ENCODE peak calls at places on chromosomes 13 and 19, in eight cellular contexts. B is tibial artery; H is esophagus muscularis mucosa; O is CD4-positive, CD25-positive, alpha-beta regulatory T cell; S is transverse colon; X is left ventricle myocardium inferior; A is lung; T is PC-3. W is an unnamed sample. For H3K36me3 and H3K4me1, the result is how much of the 10 kb centered on the place peaks cover.

GRCh38 chr19:10291554-10292205 is 1.9 kb downstream of the ICAM5 start:
- DNase-seq in O (no peak), X (no peak), S (no peak), H (no peak), B (no peak), A (no peak), T (no peak), W (no peak)

GRCh38 chr19:16569609-16570320 is 2.5 kb downstream of the SLC35E1 start:
- DNase-seq in A (peak), O (no peak), X (no peak), S (no peak), H (no peak), B (no peak), T (peak), W (no peak)

GRCh38 chr19:33794578-33795369 is 1.9 kb upstream of the KCTD15 start:
- DNase-seq in A (no peak), O (no peak), T (no peak), B (no peak), S (no peak), H (no peak), X (peak), W (peak)

GRCh38 chr19:37304190-37304883 is 66.6 kb upstream of the ZNF527 start:
- DNase-seq in X (peak), A (no peak), S (peak), O (no peak), H (no peak), B (no peak), T (no peak), W (peak)

GRCh38 chr19:6216996-6217751 is 62.6 kb downstream of the MLLT1 start:
- DNase-seq in S (no peak), H (no peak), T (no peak), B (peak), A (peak), X (no peak), O (no peak), W (peak)

GRCh38 chr19:14166448-14166847 is 30.1 kb upstream of the ASF1B start:
- DNase-seq in X (no peak), T (no peak), O (peak), B (no peak), A (no peak), S (no peak), H (no peak), W (no peak)

GRCh38 chr19:34962281-34962944 is 1.6 kb downstream of the ZNF792 start:
- DNase-seq in S (no peak), B (no peak), A (no peak), X (no peak), O (peak), T (peak), H (no peak), W (no peak)

GRCh38 chr13:111517641-111518010 is 197.2 kb downstream of the TEX29 start:
- DNase-seq in H (no peak), O (no peak), B (no peak), S (no peak), X (no peak), A (no peak), T (no peak), W (no peak)

GRCh38 chr19:20278342-20278741 is 111.3 kb downstream of the ZNF486 start:
- DNase-seq in S (peak), H (no peak), T (no peak), O (no peak), X (no peak), B (no peak), A (no peak), W (no peak)

GRCh38 chr13:44068737-44069136 is 189.0 kb downstream of the LACC1 start:
- DNase-seq in B (no peak), X (no peak), A (no peak), O (no peak), T (peak), H (no peak), S (no peak), W (no peak)

GRCh38 chr13:78657699-78658629 is 991 bp downstream of the OBI1 start:
- DNase-seq in H (no peak), S (no peak), X (no peak), A (no peak), T (peak), O (no peak), B (no peak), W (no peak)

GRCh38 chr19:30381366-30381765 is 9.2 kb downstream of the ZNF536 start:
- DNase-seq in A (no peak), H (no peak), B (no peak), O (no peak), T (no peak), S (no peak), X (no peak), W (no peak)

GRCh38 chr13:65034266-65034665 is 2195.9 kb downstream of the PCDH9 start:
- DNase-seq in A (no peak), O (no peak), T (no peak), H (no peak), B (no peak), X (no peak), S (no peak), W (peak)

DNA sequence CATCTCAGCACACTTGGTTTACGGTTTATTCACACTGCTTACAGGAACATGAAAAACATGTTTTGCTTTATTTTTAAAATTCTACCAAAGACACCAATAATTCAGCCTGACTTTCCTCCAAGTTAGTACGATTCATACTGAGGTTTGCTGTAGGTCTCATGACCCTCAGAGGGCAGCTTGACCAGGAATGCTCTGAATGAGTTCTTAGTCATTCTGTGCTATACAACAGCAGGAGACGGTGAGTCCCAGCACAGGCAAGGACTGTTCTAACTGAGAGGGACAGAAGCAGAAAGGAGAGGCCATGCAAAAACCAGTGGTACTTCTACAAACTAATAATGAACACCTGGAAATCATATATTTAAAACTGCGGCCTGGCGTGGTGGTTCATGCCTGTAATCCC is 6.4 kb downstream of the GRTP1 start:
- DNase-seq in T (peak), S (no peak), O (no peak), X (no peak), A (no peak), H (no peak), B (no peak), W (no peak)
- H3K36me3 ChIP-seq in T (under half), S (under half), O (under half), X (under half), A (under half), H (under half), B (under half), W (under half)

DNA sequence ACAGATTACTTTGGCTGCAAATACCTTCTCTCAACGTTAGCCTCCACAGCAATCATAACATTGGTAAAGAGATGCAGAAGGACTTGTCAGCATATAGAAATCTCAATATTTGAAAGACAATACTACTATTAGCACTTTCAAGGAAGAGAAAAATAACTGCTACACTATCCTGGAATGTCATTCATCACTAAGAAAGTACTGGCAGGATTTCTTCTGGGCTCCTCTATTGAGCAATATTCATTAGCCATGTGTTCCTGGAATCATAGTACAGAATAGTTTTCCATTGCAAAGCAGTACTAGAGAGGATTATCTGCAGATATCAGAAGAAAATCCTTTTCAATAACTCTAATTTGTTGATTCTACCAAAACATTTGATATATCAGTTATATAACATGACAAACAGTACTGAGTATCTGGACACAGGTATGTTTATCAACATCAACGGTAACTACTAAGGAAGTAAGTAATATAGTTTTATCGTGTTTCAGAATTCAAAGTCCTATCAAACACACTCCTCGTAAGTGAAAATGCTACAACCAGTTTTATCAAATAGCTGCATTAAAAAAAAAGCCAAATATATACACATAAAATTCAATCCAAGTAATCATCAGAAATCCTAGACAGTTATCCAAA is 27.3 kb downstream of the INTS6 start:
- DNase-seq in O (no peak), A (no peak), B (no peak), X (no peak), H (no peak), T (no peak), S (no peak), W (no peak)
- H3K4me1 ChIP-seq in O (under half), A (under half), B (under half), X (half or more), H (under half), T (under half), S (under half), W (under half)

GRCh38 chr13:113609616-113610015 is 25.1 kb downstream of the TFDP1 start:
- DNase-seq in H (no peak), O (no peak), X (no peak), B (no peak), S (no peak), A (no peak), T (no peak), W (no peak)

GRCh38 chr13:113610266-113610665 is 25.7 kb downstream of the TFDP1 start:
- DNase-seq in X (no peak), H (no peak), B (no peak), T (no peak), A (no peak), S (no peak), O (no peak), W (no peak)

GRCh38 chr13:113613789-113614379 is 29.3 kb downstream of the TFDP1 start:
- DNase-seq in T (no peak), H (no peak), X (no peak), S (no peak), A (no peak), O (no peak), B (no peak), W (no peak)

GRCh38 chr13:113612626-113613025 is 28.1 kb downstream of the TFDP1 start:
- DNase-seq in T (no peak), A (no peak), B (no peak), S (no peak), O (no peak), X (no peak), H (no peak), W (no peak)

DNA sequence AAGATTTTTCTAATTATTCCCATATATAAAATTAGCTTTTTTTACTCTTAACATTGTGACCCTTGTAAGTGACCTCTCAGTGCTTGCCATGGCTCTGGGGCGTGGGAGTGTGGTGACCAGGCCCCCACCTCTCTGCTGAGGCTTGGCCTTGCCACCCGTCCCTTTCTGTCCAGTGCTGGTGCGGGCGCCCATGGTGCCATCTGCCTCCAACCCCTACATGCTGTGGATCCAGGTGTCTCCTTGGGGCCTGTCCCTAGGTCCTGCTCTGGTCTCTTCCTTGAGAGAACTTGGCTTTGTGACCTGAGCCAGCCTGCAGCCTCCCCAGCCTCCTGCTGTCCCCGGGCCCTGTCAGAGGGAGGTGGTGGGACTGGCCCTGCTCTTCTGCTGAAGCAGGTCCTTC is 27.4 kb downstream of the TFDP1 start:
- DNase-seq in S (no peak), X (no peak), H (no peak), T (no peak), B (no peak), O (no peak), A (no peak), W (no peak)
- H3K36me3 ChIP-seq in S (under half), X (under half), H (under half), T (under half), B (under half), O (under half), A (under half), W (under half)

GRCh38 chr19:56595548-56595899 is 422 bp downstream of the ZNF71 start:
- DNase-seq in A (no peak), S (no peak), T (no peak), B (no peak), H (no peak), O (no peak), X (no peak), W (no peak)

GRCh38 chr19:56594783-56595547 is at the start of gene ZNF71:
- DNase-seq in X (peak), O (peak), A (peak), T (peak), S (peak), H (peak), B (peak), W (peak)

GRCh38 chr19:56596676-56597075 is 1.6 kb downstream of the ZNF71 start:
- DNase-seq in X (no peak), H (no peak), A (no peak), B (no peak), O (no peak), T (no peak), S (no peak), W (peak)

GRCh38 chr19:56594446-56594782 is 688 bp upstream of the ZNF71 start:
- DNase-seq in S (no peak), O (no peak), B (no peak), A (no peak), H (no peak), T (no peak), X (no peak), W (no peak)

DNA sequence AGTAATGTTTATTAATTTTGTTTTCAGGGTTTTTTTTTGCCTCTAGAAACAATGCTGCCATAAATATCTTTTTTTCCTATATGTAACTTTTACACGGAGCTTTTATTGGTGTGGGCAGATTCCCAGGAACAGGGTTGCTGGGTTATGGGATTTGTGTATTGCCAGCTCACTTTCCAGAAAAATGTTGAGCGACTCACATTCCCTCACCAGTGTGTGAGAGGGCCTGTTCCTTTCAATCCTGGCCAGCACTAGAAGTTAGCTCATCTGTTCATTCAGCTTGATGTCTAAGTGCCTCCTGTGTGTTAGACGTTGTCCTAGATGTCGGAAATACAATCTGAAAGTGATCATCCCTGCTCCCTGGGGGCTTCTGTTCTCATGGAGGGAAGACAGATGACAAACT is 2.6 kb downstream of the ZNF71 start:
- DNase-seq in O (no peak), T (no peak), H (no peak), A (no peak), S (no peak), B (no peak), X (no peak), W (no peak)
- H3K4me1 ChIP-seq in O (under half), T (under half), H (under half), A (under half), S (under half), B (under half), X (under half), W (under half)

GRCh38 chr13:68439821-68440220 is 1209.7 kb upstream of the PCDH9 start:
- DNase-seq in X (no peak), B (no peak), T (peak), A (no peak), H (no peak), O (no peak), S (no peak), W (no peak)

GRCh38 chr13:68440874-68441273 is 1210.7 kb upstream of the PCDH9 start:
- DNase-seq in S (no peak), T (no peak), A (no peak), O (no peak), H (no peak), X (no peak), B (no peak), W (no peak)
- H3K36me3 ChIP-seq in S (under half), T (under half), A (under half), O (under half), H (under half), X (under half), B (under half), W (under half)

DNA sequence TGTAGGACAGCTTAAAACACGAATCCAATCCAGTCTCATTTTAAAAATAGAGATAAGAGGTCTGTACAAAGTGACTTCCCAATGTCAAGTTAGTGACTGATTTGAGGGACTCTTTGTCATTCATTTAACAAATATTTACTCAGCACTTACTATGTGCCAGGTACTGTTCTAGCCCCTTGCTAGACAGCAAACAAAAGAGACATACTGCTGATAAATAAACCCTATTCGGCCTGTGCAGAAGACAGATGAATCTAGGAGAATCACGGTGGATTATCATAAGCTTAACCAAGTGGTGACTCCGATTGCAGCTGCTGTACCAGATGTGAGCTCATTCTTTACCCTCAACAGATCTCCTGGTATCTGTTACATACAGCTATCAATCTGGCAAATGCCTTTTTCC is 6.4 kb upstream of the ELF1 start:
- DNase-seq in B (no peak), T (no peak), O (no peak), A (no peak), X (no peak), S (no peak), H (no peak), W (no peak)
- H3K4me1 ChIP-seq in B (under half), T (under half), O (under half), A (under half), X (half or more), S (under half), H (under half), W (under half)

DNA sequence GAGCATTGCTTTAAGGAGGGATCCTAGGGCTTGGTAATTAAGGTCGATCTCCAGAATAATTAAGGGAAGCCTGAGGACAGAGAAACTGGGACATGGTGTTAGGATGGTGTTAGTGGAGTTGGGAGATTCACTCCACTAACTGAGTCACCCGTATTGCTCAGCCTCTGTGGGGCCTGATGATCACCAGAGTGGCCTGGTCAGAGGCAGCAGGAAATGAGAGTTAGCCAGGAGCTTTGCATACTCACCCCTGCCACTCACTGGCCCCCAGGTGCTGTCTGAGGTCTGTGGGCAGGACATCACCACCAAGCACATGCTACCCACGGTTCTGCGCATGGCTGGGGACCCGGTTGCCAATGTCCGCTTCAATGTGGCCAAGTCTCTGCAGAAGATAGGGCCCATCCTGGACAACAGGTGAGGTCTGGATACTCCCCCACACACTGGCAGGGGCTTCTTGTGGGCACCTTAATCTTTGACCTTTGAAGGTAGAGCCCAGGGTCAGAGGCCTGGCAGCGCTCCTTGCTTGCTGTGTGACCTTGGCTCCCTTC is 32.1 kb downstream of the PPP2R1A start:
- DNase-seq in O (no peak), A (no peak), H (no peak), T (no peak), S (no peak), B (peak), X (no peak), W (no peak)
- H3K36me3 ChIP-seq in O (half or more), A (half or more), H (half or more), T (half or more), S (under half), B (half or more), X (half or more), W (half or more)

GRCh38 chr19:56222901-56223300 is 20.8 kb downstream of the ZSCAN5C start:
- DNase-seq in X (no peak), S (no peak), H (no peak), T (no peak), O (no peak), A (no peak), B (no peak), W (no peak)
- H3K4me1 ChIP-seq in X (under half), S (under half), H (under half), T (under half), O (under half), A (under half), B (under half), W (under half)

GRCh38 chr19:23772668-23773063 is 14.0 kb upstream of the ZNF681 start:
- DNase-seq in B (no peak), X (no peak), S (no peak), O (no peak), H (no peak), T (peak), A (no peak), W (no peak)
- H3K36me3 ChIP-seq in B (under half), X (under half), S (under half), O (under half), H (under half), T (half or more), A (under half), W (under half)

GRCh38 chr19:17753976-17754375 is 2.7 kb downstream of the FCHO1 start:
- DNase-seq in X (no peak), S (no peak), B (no peak), T (no peak), A (no peak), O (no peak), H (no peak), W (no peak)

GRCh38 chr19:17755533-17755885 is 4.2 kb downstream of the FCHO1 start:
- DNase-seq in O (no peak), H (no peak), B (no peak), X (no peak), S (no peak), A (no peak), T (no peak), W (no peak)

GRCh38 chr19:17757125-17757524 is 5.8 kb downstream of the FCHO1 start:
- DNase-seq in B (peak), S (peak), A (no peak), H (no peak), O (no peak), X (peak), T (peak), W (peak)

GRCh38 chr19:17754634-17755532 is 3.6 kb downstream of the FCHO1 start:
- DNase-seq in H (no peak), O (no peak), S (no peak), X (no peak), T (no peak), A (no peak), B (no peak), W (no peak)

DNA sequence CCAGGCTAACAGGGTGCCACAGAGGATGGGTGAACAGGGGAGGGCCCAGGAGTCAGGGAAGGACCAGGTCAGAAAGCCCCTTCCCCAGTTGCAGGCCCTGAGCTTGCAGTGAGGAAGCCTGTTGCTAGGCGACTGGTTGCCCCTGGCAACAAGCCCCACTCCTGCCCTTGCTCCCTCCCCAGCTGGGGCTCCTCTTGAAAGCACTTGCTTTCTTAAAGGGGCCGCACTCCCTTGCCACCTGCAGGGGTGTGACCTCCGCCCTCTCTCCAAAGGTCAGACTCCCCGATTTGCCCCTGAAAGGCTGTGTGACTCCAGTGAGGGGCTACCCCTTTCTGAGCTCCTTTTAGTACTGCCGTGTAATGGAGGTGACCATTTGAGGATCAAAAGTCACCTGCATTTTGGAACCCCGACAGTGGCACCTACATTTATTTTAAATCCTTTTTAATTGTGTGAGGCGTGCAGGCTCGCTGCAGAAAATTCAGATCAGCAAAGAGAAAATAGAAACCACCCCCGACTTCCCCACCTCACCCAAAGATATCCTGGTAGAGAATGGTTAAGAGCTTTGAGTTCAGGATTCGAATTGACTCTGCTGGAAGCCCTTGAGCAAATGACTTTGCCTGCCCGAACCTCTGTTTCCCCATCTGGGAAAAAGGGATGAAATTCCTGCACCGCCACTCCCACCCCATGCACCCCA is 4.8 kb downstream of the FCHO1 start:
- DNase-seq in X (no peak), T (peak), H (no peak), A (no peak), O (peak), S (peak), B (no peak), W (peak)
- H3K4me1 ChIP-seq in X (under half), T (under half), H (under half), A (under half), O (under half), S (under half), B (under half), W (under half)